ENCODE peak calls at places on chromosomes 11 and 22, in seven cellular contexts. F is GM03348; W is Ammon's horn; K is hepatic stellate cell; E is activated B cell treated with CpG ODN at 0.5 μM for 24 hours; G is Calu3; Z is activated CD4-positive, alpha-beta T cell treated with anti-CD3 and anti-CD28 coated beads, Interleukin-2, amount 50 U/mL, for 1 hour. R is an unnamed sample.

GRCh38 chr11:128551641-128552335 is 35.6 kb downstream of the ETS1 start:
- DNase-seq in K (no peak), Z (no peak), G (no peak), E (peak), F (no peak), W (no peak), R (no peak)

GRCh38 chr11:126561327-126561893 is 205.9 kb downstream of the ST3GAL4 start:
- DNase-seq in E (no peak), W (peak), Z (peak), G (peak), K (peak), F (peak), R (peak)

GRCh38 chr22:26462971-26463661 is 20.5 kb downstream of the HPS4 start:
- DNase-seq in Z (no peak), E (no peak), W (peak), G (no peak), F (no peak), K (no peak), R (no peak)

GRCh38 chr11:97880209-97880608 is 1140.5 kb upstream of the CNTN5 start:
- DNase-seq in G (no peak), F (no peak), W (no peak), K (no peak), Z (no peak), E (no peak), R (no peak)

GRCh38 chr11:116330439-116331185 is 442.2 kb downstream of the BUD13 start:
- DNase-seq in K (no peak), F (no peak), W (no peak), G (no peak), E (no peak), Z (no peak), R (no peak)

GRCh38 chr22:27993201-27993635 is 74.2 kb upstream of the PITPNB start:
- DNase-seq in F (no peak), E (no peak), W (no peak), Z (no peak), G (no peak), K (no peak), R (no peak)

GRCh38 chr11:119529063-119529845 is 106.3 kb upstream of the THY1 start:
- DNase-seq in E (no peak), W (no peak), G (no peak), K (no peak), F (no peak), Z (no peak), R (no peak)

GRCh38 chr22:46102752-46103151 is 47.6 kb upstream of the PPARA start:
- DNase-seq in Z (no peak), E (no peak), K (no peak), W (no peak), F (no peak), G (no peak), R (no peak)

GRCh38 chr22:38862375-38863329 is 9.4 kb downstream of the CBX6 start:
- DNase-seq in G (no peak), E (no peak), K (no peak), W (peak), Z (no peak), F (no peak), R (peak)

GRCh38 chr22:39266398-39267030 is 21.7 kb upstream of the PDGFB start:
- DNase-seq in E (no peak), G (no peak), F (no peak), K (no peak), Z (no peak), W (peak), R (no peak)

GRCh38 chr11:130609121-130610035 is 160.9 kb downstream of the ADAMTS15 start:
- DNase-seq in G (no peak), K (peak), E (no peak), Z (no peak), F (peak), W (no peak), R (peak)

GRCh38 chr11:36402568-36403181 is 106.6 kb downstream of the PRR5L start:
- DNase-seq in Z (no peak), E (no peak), F (no peak), W (no peak), K (no peak), G (no peak), R (no peak)

GRCh38 chr22:48711031-48711431 is 1116.6 kb downstream of the BRD1 start:
- DNase-seq in G (no peak), Z (no peak), E (no peak), W (no peak), K (no peak), F (no peak), R (no peak)

GRCh38 chr11:88175707-88176066 is 444 bp upstream of the RAB38 start:
- DNase-seq in W (no peak), Z (no peak), G (no peak), F (no peak), K (no peak), E (no peak), R (no peak)

GRCh38 chr11:65663634-65664200 is 1.0 kb upstream of the RELA start:
- DNase-seq in K (peak), G (peak), Z (peak), E (no peak), F (peak), W (peak), R (peak)

GRCh38 chr11:30346068-30346688 is 23.3 kb downstream of the ARL14EP start:
- DNase-seq in G (peak), K (no peak), F (peak), W (peak), Z (no peak), E (no peak), R (peak)

GRCh38 chr11:46528445-46529085 is 65.3 kb downstream of the AMBRA1 start:
- DNase-seq in W (no peak), F (no peak), K (no peak), G (no peak), E (no peak), Z (no peak), R (no peak)

GRCh38 chr22:46031066-46031465 is 54.1 kb upstream of the WNT7B start:
- DNase-seq in K (no peak), W (no peak), F (no peak), E (no peak), G (no peak), Z (no peak), R (no peak)

GRCh38 chr11:108199446-108200321 is 22.8 kb downstream of the NPAT start:
- DNase-seq in E (no peak), K (no peak), Z (no peak), F (peak), G (peak), W (no peak), R (no peak)

GRCh38 chr11:72308226-72309073 is 64.5 kb upstream of the PHOX2A start:
- DNase-seq in K (peak), E (no peak), G (no peak), Z (no peak), F (peak), W (peak), R (peak)

GRCh38 chr11:33266418-33267215 is 9.4 kb downstream of the HIPK3 start:
- DNase-seq in E (no peak), G (peak), F (no peak), Z (no peak), W (no peak), K (no peak), R (no peak)

GRCh38 chr11:130536106-130537040 is 87.9 kb downstream of the ADAMTS15 start:
- DNase-seq in K (no peak), G (no peak), E (no peak), W (no peak), F (no peak), Z (no peak), R (no peak)

GRCh38 chr11:102079625-102080024 is 30.6 kb upstream of the YAP1 start:
- DNase-seq in K (no peak), Z (no peak), F (no peak), E (no peak), G (no peak), W (no peak), R (no peak)

GRCh38 chr11:12789054-12789453 is 114.8 kb downstream of the TEAD1 start:
- DNase-seq in Z (no peak), W (no peak), E (no peak), G (no peak), K (no peak), F (no peak), R (no peak)

GRCh38 chr11:44112083-44112865 is 16.8 kb downstream of the EXT2 start:
- DNase-seq in Z (no peak), E (no peak), G (no peak), W (peak), F (peak), K (peak), R (peak)

GRCh38 chr22:49482811-49483210 is 344.9 kb downstream of the BRD1 start:
- DNase-seq in K (no peak), E (no peak), F (no peak), W (no peak), G (no peak), Z (no peak), R (no peak)

R was measured in cerebellar cortex.